ENCODE peak calls at places on chromosome 1, in six cellular contexts. E is CD4-positive, alpha-beta T cell; D is left ventricle myocardium inferior; Y is PC-9; Q is psoas muscle; T is mucosa of descending colon. J is an unnamed sample.

GRCh38 chr1:248814351-248814750 is 11.4 kb downstream of the SH3BP5L start:
- DNase-seq in E (no peak), D (no peak), Y (no peak), Q (no peak), T (no peak), J (no peak)

GRCh38 chr1:99557556-99558256 is 88.2 kb upstream of the PALMD start:
- DNase-seq in E (no peak), D (no peak), Y (peak; percentile 64), Q (no peak), T (no peak), J (no peak)

GRCh38 chr1:14737561-14738094 is 139.1 kb downstream of the KAZN start:
- DNase-seq in E (no peak), D (no peak), Y (no peak), Q (no peak), T (no peak), J (no peak)

GRCh38 chr1:79325705-79326104 is 319.2 kb upstream of the ADGRL4 start:
- DNase-seq in E (no peak), D (no peak), Y (no peak), Q (no peak), T (no peak), J (no peak)

GRCh38 chr1:184283999-184284398 is 102.8 kb upstream of the C1orf21 start:
- DNase-seq in E (no peak), D (peak; percentile 23), Y (no peak), Q (no peak), T (no peak), J (no peak)

GRCh38 chr1:5748286-5749225 is 243.7 kb downstream of the NPHP4 start:
- DNase-seq in E (no peak), D (no peak), Y (no peak), Q (no peak), T (no peak), J (peak; percentile 43)

GRCh38 chr1:2237773-2238172 is 9.7 kb downstream of the SKI start:
- DNase-seq in E (no peak), D (no peak), Y (no peak), Q (peak; percentile 47), T (no peak), J (no peak)

GRCh38 chr1:218785928-218786327 is 387.8 kb upstream of the LYPLAL1 start:
- DNase-seq in E (no peak), D (peak; percentile 36), Y (no peak), Q (peak; percentile 26), T (no peak), J (peak; percentile 72)

GRCh38 chr1:227937031-227937430 is 10.7 kb downstream of the WNT9A start:
- DNase-seq in E (no peak), D (no peak), Y (no peak), Q (no peak), T (peak; percentile 19), J (peak; percentile 31)

GRCh38 chr1:185257947-185258203 is 59.2 kb downstream of the IVNS1ABP start:
- DNase-seq in E (no peak), D (no peak), Y (no peak), Q (no peak), T (no peak), J (no peak)

DNA sequence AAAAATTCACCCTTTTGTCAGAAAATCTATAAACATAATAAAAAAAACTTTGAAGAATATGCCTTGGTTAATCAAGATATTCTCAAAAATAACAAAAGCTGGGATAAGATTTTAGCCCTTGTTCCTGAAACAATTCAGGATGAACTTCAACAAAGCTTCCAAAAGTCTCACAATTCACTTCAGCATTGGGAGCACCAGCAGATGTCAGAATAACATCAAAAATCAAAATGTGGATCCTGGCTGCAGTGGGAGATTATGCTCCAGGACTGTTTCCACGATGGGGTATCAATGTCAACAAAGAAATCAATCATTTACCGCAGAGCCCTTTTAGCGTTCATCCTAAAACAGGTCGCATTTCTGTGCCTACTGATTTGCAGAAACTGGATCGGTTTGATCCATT is 35.2 kb downstream of the ZNF670 start:
- DNase-seq in E (no peak), D (no peak), Y (no peak), Q (no peak), T (no peak), J (no peak)
- H3K9me3 ChIP-seq in E (peaks cover 95% of the 10 kb centered on the region), D (peaks cover 87% of the 10 kb centered on the region), Y (peaks cover 21% of the 10 kb centered on the region), Q (peaks cover 25% of the 10 kb centered on the region), T (peaks cover 89% of the 10 kb centered on the region), J (peaks cover 21% of the 10 kb centered on the region)

GRCh38 chr1:30146448-30146847 is 576.9 kb downstream of the MATN1 start:
- DNase-seq in E (no peak), D (no peak), Y (no peak), Q (no peak), T (no peak), J (no peak)
- H3K9me3 ChIP-seq in E (peaks cover 6% of the 10 kb centered on the region), D (peaks cover 9% of the 10 kb centered on the region), Y (no peaks in the 10 kb centered on the region), Q (no peaks in the 10 kb centered on the region), T (no peaks in the 10 kb centered on the region), J (peaks cover 5% of the 10 kb centered on the region)

GRCh38 chr1:20048563-20048962 is 21.4 kb upstream of the PLA2G5 start:
- DNase-seq in E (no peak), D (no peak), Y (no peak), Q (no peak), T (no peak), J (no peak)
- H3K9me3 ChIP-seq in E (peaks cover 7% of the 10 kb centered on the region), D (peaks cover 38% of the 10 kb centered on the region), Y (no peaks in the 10 kb centered on the region), Q (peaks cover 9% of the 10 kb centered on the region), T (peaks cover 17% of the 10 kb centered on the region), J (peaks cover 1% of the 10 kb centered on the region)

DNA sequence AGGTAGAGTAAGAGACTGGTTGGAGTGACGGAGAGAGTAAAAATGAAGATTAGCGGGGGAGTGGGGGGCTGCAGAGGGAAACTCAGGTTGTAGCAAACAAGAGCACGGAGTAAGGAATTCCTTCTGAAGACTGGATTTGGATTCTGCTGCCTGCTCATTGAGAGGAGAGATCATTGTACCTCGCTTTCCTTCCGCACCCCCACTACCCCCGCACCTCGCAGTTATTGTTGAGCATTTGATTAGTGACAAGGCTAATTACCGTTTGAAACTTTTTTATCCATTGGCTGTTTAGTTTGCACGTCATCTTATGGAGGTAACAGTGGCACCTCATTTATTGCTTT is 463 bp downstream of the PRPF3 start:
- DNase-seq in E (no peak), D (no peak), Y (no peak), Q (no peak), T (no peak), J (no peak)
- H3K9me3 ChIP-seq in E (no peaks in the 10 kb centered on the region), D (no peaks in the 10 kb centered on the region), Y (no peaks in the 10 kb centered on the region), Q (no peaks in the 10 kb centered on the region), T (no peaks in the 10 kb centered on the region), J (no peaks in the 10 kb centered on the region)

J was measured in aorta.